ENCODE peak calls at places on chromosomes 4 and X, in seven cellular contexts. M, J, A, E, W, Y and K are unnamed samples. For H3K4me1, the result is how much of the 10 kb centered on the place peaks cover.

GRCh38 chr4:130071746-130072145 is 975.8 kb downstream of the C4orf33 start:
- DNase-seq in M (no peak), J (no peak), A (no peak), E (no peak), W (no peak), Y (no peak), K (no peak)

GRCh38 chr4:188691811-188692210 is 552.6 kb downstream of the TRIML1 start:
- DNase-seq in M (peak), J (no peak), A (no peak), E (peak), W (no peak), Y (no peak), K (no peak)

GRCh38 chr4:67234296-67234695 is 311.0 kb downstream of the CENPC start:
- DNase-seq in M (no peak), J (no peak), A (no peak), E (no peak), W (no peak), Y (no peak), K (no peak)

GRCh38 chr4:4990857-4991540 is 28.3 kb downstream of the CYTL1 start:
- DNase-seq in M (peak), J (peak), A (peak), E (peak), W (peak), Y (no peak), K (peak)

GRCh38 chr4:81919810-81920209 is 448.1 kb upstream of the RASGEF1B start:
- DNase-seq in M (no peak), J (no peak), A (no peak), E (no peak), W (no peak), Y (no peak), K (no peak)

GRCh38 chr4:127145001-127145400 is 487.8 kb upstream of the INTU start:
- DNase-seq in M (no peak), J (no peak), A (no peak), E (no peak), W (no peak), Y (no peak), K (no peak)

GRCh38 chrX:143171703-143172102 is 146.0 kb downstream of the SPANXN4 start:
- DNase-seq in M (no peak), J (no peak), A (no peak), E (no peak), W (no peak), Y (no peak), K (no peak)

GRCh38 chrX:24426340-24426913 is 38.7 kb upstream of the PDK3 start:
- DNase-seq in M (peak), J (no peak), A (no peak), E (peak), W (no peak), Y (no peak), K (no peak)

DNA sequence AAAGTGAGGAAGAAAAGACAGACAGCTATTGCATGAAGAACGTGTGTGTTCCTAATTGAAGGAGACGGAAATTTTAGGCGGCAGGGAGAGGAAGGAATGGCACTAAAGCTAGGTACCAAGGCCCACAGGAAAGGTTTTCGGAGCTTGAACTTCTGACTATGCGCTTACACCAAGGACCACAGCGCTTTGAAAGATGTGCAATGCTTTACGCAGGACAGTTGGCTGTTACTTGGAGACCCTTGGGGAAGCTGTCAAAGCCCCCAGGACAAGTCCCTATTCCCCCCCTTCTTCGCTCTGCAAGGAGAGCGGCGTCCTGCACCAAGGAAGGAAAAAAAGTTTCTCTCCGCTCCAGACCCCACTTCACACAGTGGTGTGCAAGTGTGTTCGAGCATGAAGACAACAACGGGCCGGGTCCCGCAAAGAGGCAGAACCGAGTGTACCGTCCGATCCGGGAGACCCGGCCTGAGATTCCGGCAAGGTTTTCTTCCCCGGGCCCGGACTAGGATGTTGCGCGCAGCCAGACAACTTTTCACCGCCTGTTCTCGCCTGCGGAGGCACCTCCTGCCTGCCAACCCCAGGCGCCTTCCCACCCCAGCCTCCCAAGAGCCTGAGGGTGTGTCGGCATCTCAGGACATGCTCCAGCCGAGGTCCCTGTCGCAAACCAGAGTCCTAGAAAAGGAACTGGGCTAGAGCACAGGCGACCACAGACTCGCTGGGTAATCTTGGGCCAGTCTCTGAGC is 888 bp downstream of the KDR start:
- DNase-seq in M (peak), J (no peak), A (no peak), E (peak), W (peak), Y (no peak), K (peak)
- H3K27ac ChIP-seq in M (no peak), J (no peak), A (no peak), E (no peak), W (peak), Y (no peak), K (peak)

GRCh38 chrX:40154853-40155616 is 57.3 kb upstream of the BCOR start:
- DNase-seq in M (peak), J (no peak), A (peak), E (peak), W (peak), Y (peak), K (peak)

GRCh38 chrX:40155617-40156471 is 58.1 kb upstream of the BCOR start:
- DNase-seq in M (no peak), J (no peak), A (no peak), E (peak), W (no peak), Y (peak), K (no peak)

GRCh38 chrX:40152706-40153334 is 55.1 kb upstream of the BCOR start:
- DNase-seq in M (no peak), J (no peak), A (peak), E (peak), W (no peak), Y (no peak), K (peak)

GRCh38 chrX:40153335-40154221 is 55.8 kb upstream of the BCOR start:
- DNase-seq in M (peak), J (no peak), A (peak), E (peak), W (no peak), Y (peak), K (peak)

GRCh38 chrX:40154229-40154852 is 56.6 kb upstream of the BCOR start:
- DNase-seq in M (peak), J (no peak), A (no peak), E (peak), W (no peak), Y (no peak), K (peak)
- H3K4me1 ChIP-seq in M (under half), J (under half), A (under half), E (under half), W (under half), Y (under half), K (under half)

DNA sequence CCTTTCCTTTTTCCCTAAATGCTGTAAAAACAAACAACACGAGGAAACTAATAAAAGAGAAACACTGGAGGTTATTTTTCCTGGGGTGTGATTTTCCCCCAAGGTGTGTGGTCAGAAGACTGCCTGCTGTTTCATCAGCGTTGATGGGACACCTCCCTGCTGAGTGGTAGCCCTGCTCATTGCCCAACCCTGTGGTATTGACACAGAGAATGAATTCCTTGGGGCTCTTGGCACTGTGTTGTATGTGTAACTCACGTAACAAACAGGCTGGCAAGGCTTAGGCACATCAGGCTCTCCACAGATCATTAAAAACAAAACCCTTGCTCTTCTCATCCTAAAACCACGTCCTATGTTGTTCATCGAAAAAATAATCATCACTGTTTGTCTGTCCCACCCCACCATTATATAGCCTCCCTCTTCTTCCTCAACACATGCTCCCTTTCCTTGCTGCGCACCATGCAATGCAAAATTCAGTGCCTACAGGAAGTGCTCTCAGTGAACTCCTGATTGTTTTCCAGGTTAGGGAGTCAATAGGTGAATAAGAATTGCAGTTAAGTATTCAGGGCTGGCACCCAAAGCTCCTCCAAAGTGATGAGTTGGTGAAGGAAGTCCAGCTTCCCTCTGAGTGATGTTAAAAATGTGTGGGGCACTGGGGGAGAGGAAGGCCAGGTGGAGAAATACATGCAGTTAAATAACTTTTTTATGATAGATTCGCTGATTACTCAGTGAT is 11.3 kb upstream of the PUDP start:
- DNase-seq in M (peak), J (no peak), A (no peak), E (peak), W (no peak), Y (no peak), K (no peak)
- H3K4me3 ChIP-seq in M (no peak), J (no peak), A (no peak), E (no peak), W (no peak), Y (no peak), K (no peak)

GRCh38 chr4:10722957-10723356 is 38.4 kb upstream of the CLNK start:
- DNase-seq in M (no peak), J (no peak), A (no peak), E (no peak), W (no peak), Y (no peak), K (no peak)

GRCh38 chr4:10716163-10716562 is 31.6 kb upstream of the CLNK start:
- DNase-seq in M (peak), J (no peak), A (no peak), E (no peak), W (no peak), Y (no peak), K (no peak)

GRCh38 chr4:10715696-10716095 is 31.1 kb upstream of the CLNK start:
- DNase-seq in M (peak), J (no peak), A (no peak), E (peak), W (no peak), Y (no peak), K (no peak)

GRCh38 chr4:10727140-10727880 is 42.7 kb upstream of the CLNK start:
- DNase-seq in M (no peak), J (no peak), A (no peak), E (no peak), W (no peak), Y (no peak), K (no peak)

GRCh38 chr4:10721616-10722015 is 37.0 kb upstream of the CLNK start:
- DNase-seq in M (no peak), J (no peak), A (no peak), E (no peak), W (no peak), Y (no peak), K (no peak)
- H3K27ac ChIP-seq in M (no peak), J (no peak), A (no peak), E (no peak), W (no peak), Y (no peak), K (no peak)

DNA sequence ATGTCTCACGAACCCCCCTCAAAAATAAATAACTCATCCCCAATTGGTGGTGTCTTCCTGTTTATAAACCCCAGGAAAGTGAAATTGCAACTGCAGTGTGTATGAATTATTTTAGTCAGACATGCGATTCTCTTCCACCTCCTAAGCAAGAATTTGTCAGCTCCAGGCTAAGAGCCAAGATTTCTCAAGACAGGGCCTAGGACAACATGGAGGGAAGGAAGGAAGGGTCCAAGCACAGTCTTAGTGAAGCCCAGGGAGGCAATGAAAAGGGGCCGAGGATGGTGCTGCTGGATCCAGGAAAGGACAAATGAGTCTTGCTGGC is 20.0 kb downstream of the SH3KBP1 start:
- DNase-seq in M (peak), J (no peak), A (no peak), E (peak), W (peak), Y (no peak), K (no peak)
- H3K4me1 ChIP-seq in M (under half), J (under half), A (under half), E (under half), W (under half), Y (under half), K (under half)

GRCh38 chr4:177436456-177436855 is 5.8 kb downstream of the AGA start:
- DNase-seq in M (no peak), J (no peak), A (no peak), E (no peak), W (no peak), Y (no peak), K (no peak)
- H3K4me3 ChIP-seq in M (no peak), J (no peak), A (no peak), E (no peak), W (no peak), Y (no peak), K (no peak)

GRCh38 chrX:154986826-154987575 is 35.5 kb downstream of the F8 start:
- DNase-seq in M (peak), J (no peak), A (no peak), E (peak), W (no peak), Y (no peak), K (no peak)

GRCh38 chrX:154988719-154989118 is 33.8 kb downstream of the F8 start:
- DNase-seq in M (no peak), J (no peak), A (no peak), E (no peak), W (no peak), Y (no peak), K (no peak)

GRCh38 chrX:154991039-154991438 is 31.5 kb downstream of the F8 start:
- DNase-seq in M (no peak), J (no peak), A (no peak), E (no peak), W (no peak), Y (no peak), K (no peak)

GRCh38 chrX:154990496-154990895 is 32.0 kb downstream of the F8 start:
- DNase-seq in M (no peak), J (no peak), A (no peak), E (no peak), W (no peak), Y (no peak), K (no peak)

GRCh38 chrX:154987940-154988339 is 34.6 kb downstream of the F8 start:
- DNase-seq in M (no peak), J (no peak), A (no peak), E (no peak), W (no peak), Y (no peak), K (no peak)
- H3K27ac ChIP-seq in M (no peak), J (no peak), A (no peak), E (no peak), W (no peak), Y (no peak), K (no peak)

GRCh38 chrX:45449982-45450381 is 249.3 kb upstream of the DIPK2B start:
- DNase-seq in M (no peak), J (no peak), A (no peak), E (no peak), W (no peak), Y (no peak), K (no peak)
- H3K4me1 ChIP-seq in M (under half), J (under half), A (under half), E (under half), W (under half), Y (under half), K (under half)

DNA sequence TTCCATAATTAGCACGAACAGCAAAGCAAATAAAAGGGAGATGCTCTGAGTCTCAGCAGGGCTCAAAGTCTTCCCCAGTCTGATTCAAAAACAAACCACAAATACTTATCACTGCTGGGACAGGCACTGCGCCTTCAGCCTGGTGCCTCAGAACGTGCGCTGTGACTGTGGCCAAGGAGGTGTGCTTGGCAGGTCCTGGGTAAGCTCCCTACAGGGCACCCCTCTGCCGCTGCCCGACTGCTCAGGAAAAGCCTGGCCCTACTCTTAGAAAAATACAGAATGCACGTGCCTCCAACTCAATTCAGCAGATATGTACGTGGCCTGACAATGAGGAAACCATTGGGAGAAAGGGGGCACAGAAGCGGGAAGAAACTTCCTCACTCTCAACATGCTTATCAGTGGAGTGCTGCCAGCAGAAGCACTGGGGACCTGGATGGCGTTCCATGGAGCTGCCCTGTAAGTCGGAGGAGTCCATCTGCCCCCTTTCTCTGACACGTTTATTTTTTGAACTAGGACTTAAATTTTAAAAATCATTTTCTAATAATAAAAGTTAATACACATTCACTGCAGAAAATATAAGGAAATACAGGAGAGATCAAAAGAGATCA is 86.8 kb downstream of the GATB start:
- DNase-seq in M (no peak), J (no peak), A (no peak), E (no peak), W (no peak), Y (no peak), K (no peak)
- H3K4me3 ChIP-seq in M (no peak), J (peak), A (peak), E (no peak), W (no peak), Y (no peak), K (peak)